ENCODE peak calls at places on chromosomes 5 and 9, in nine cellular contexts. D, I, J, K, Z, V, G, F and A are unnamed samples.

GRCh38 chr5:93570294-93571110 is 10.5 kb downstream of the NR2F1-AS1 start:
- DNase-seq in D (no peak), I (no peak), J (peak), K (no peak), Z (no peak), V (no peak), G (no peak), F (no peak), A (no peak)

GRCh38 chr9:98231770-98232478 is 23.5 kb downstream of the TBC1D2 start:
- DNase-seq in D (no peak), I (peak), J (no peak), K (peak), Z (no peak), V (peak), G (peak), F (no peak), A (no peak)

GRCh38 chr5:172778223-172778814 is 7.3 kb upstream of the DUSP1 start:
- DNase-seq in D (no peak), I (peak), J (no peak), K (peak), Z (peak), V (peak), G (no peak), F (no peak), A (no peak)

GRCh38 chr5:128597151-128597550 is 59.1 kb upstream of the FBN2 start:
- DNase-seq in D (no peak), I (no peak), J (no peak), K (no peak), Z (no peak), V (no peak), G (no peak), F (no peak), A (no peak)

GRCh38 chr5:175735701-175736100 is 77.8 kb downstream of the HRH2 start:
- DNase-seq in D (no peak), I (no peak), J (no peak), K (no peak), Z (no peak), V (no peak), G (no peak), F (no peak), A (no peak)

GRCh38 chr5:95803271-95804148 is 19.0 kb downstream of the GLRX start:
- DNase-seq in D (no peak), I (no peak), J (no peak), K (no peak), Z (no peak), V (peak), G (no peak), F (no peak), A (no peak)

GRCh38 chr5:78611161-78611605 is 37.4 kb downstream of the LHFPL2 start:
- DNase-seq in D (no peak), I (no peak), J (no peak), K (no peak), Z (no peak), V (peak), G (no peak), F (no peak), A (no peak)

GRCh38 chr9:136620441-136621018 is 42.2 kb upstream of the EGFL7 start:
- DNase-seq in D (no peak), I (no peak), J (no peak), K (no peak), Z (no peak), V (no peak), G (no peak), F (no peak), A (no peak)

GRCh38 chr5:147857302-147858129 is 21.0 kb upstream of the SCGB3A2 start:
- DNase-seq in D (peak), I (peak), J (peak), K (peak), Z (peak), V (peak), G (peak), F (peak), A (peak)

GRCh38 chr9:116163293-116164055 is 9.9 kb downstream of the PAPPA start:
- DNase-seq in D (no peak), I (no peak), J (no peak), K (no peak), Z (no peak), V (no peak), G (no peak), F (peak), A (no peak)

GRCh38 chr9:108100571-108100970 is 611.0 kb upstream of the KLF4 start:
- DNase-seq in D (no peak), I (peak), J (no peak), K (no peak), Z (no peak), V (no peak), G (no peak), F (no peak), A (no peak)